ENCODE peak calls at places on chromosome 21, in six cellular contexts. Z, Y, B, I, A and O are unnamed samples.

GRCh38 chr21:36456714-36457399 is 23.1 kb downstream of the CLDN14 start:
- DNase-seq in Z (no peak), Y (no peak), B (no peak), I (no peak), A (no peak), O (no peak)

GRCh38 chr21:41240040-41240439 is 72.1 kb downstream of the BACE2 start:
- DNase-seq in Z (no peak), Y (no peak), B (no peak), I (no peak), A (no peak), O (no peak)

GRCh38 chr21:37868896-37869295 is 47.4 kb downstream of the KCNJ6 start:
- DNase-seq in Z (no peak), Y (no peak), B (no peak), I (no peak), A (no peak), O (no peak)

GRCh38 chr21:25708467-25709065 is 26.1 kb downstream of the ATP5PF start:
- DNase-seq in Z (no peak), Y (peak), B (no peak), I (peak), A (peak), O (peak)

GRCh38 chr21:17650301-17650700 is 37.6 kb upstream of the BTG3 start:
- DNase-seq in Z (no peak), Y (no peak), B (no peak), I (no peak), A (no peak), O (no peak)

GRCh38 chr21:46349134-46349760 is 25.3 kb downstream of the PCNT start:
- DNase-seq in Z (no peak), Y (no peak), B (no peak), I (no peak), A (no peak), O (no peak)

GRCh38 chr21:34667761-34668160 is 1.0 kb upstream of the CLIC6 start:
- DNase-seq in Z (no peak), Y (no peak), B (no peak), I (no peak), A (no peak), O (no peak)

GRCh38 chr21:17818158-17819113 is 720 bp downstream of the C21orf91 start:
- DNase-seq in Z (peak), Y (peak), B (no peak), I (no peak), A (peak), O (peak)

GRCh38 chr21:42187976-42188653 is 30.8 kb upstream of the ABCG1 start:
- DNase-seq in Z (peak), Y (peak), B (no peak), I (no peak), A (no peak), O (no peak)

GRCh38 chr21:45079351-45079750 is 5.0 kb downstream of the ADARB1 start:
- DNase-seq in Z (no peak), Y (no peak), B (no peak), I (no peak), A (no peak), O (no peak)

GRCh38 chr21:42145569-42146250 is 73.2 kb upstream of the ABCG1 start:
- DNase-seq in Z (peak), Y (peak), B (peak), I (peak), A (peak), O (peak)

GRCh38 chr21:29938968-29939858 is 583 bp downstream of the GRIK1 start:
- DNase-seq in Z (no peak), Y (no peak), B (no peak), I (no peak), A (peak), O (peak)

GRCh38 chr21:43718872-43719747 is at the start of gene PDXK:
- DNase-seq in Z (peak), Y (peak), B (peak), I (peak), A (peak), O (peak)

GRCh38 chr21:45768011-45768740 is 124.7 kb downstream of the PCBP3 start:
- DNase-seq in Z (no peak), Y (no peak), B (no peak), I (no peak), A (no peak), O (no peak)

GRCh38 chr21:34517491-34518245 is 5.7 kb upstream of the KCNE1 start:
- DNase-seq in Z (no peak), Y (no peak), B (no peak), I (no peak), A (no peak), O (no peak)

GRCh38 chr21:43909736-43910455 is 44.9 kb downstream of the AGPAT3 start:
- DNase-seq in Z (no peak), Y (no peak), B (no peak), I (no peak), A (no peak), O (no peak)

GRCh38 chr21:43298546-43299440 is 128.1 kb downstream of the SIK1 start:
- DNase-seq in Z (no peak), Y (no peak), B (no peak), I (no peak), A (no peak), O (no peak)

GRCh38 chr21:27380303-27380702 is 413.4 kb upstream of the ADAMTS5 start:
- DNase-seq in Z (no peak), Y (no peak), B (no peak), I (no peak), A (no peak), O (no peak)